ENCODE peak calls at places on chromosome 3, in five cellular contexts. One of them, this sample, is unnamed.

GRCh38 chr3:14460342-14461005 is 58.1 kb downstream of the SLC6A6 start:
- DNase-seq in ureter: peak
- DNase-seq in sciatic nerve: peak
- DNase-seq in amygdala: peak
- DNase-seq in activated effector memory CD4-positive, alpha-beta T cell treated with Interleukin-2 at 50 U/mL for 16 hours: no peak
- DNase-seq in this sample: no peak

GRCh38 chr3:38168151-38168987 is 3.0 kb downstream of the OXSR1 start:
- DNase-seq in activated effector memory CD4-positive, alpha-beta T cell treated with Interleukin-2 at 50 U/mL for 16 hours: no peak
- DNase-seq in ureter: no peak
- DNase-seq in amygdala: no peak
- DNase-seq in sciatic nerve: no peak
- DNase-seq in this sample: no peak

GRCh38 chr3:128975276-128975675 is 18.6 kb downstream of the CFAP92 start:
- DNase-seq in amygdala: no peak
- DNase-seq in ureter: no peak
- DNase-seq in sciatic nerve: no peak
- DNase-seq in activated effector memory CD4-positive, alpha-beta T cell treated with Interleukin-2 at 50 U/mL for 16 hours: no peak
- DNase-seq in this sample: no peak

GRCh38 chr3:42778644-42779043 is 5.6 kb upstream of the CCDC13 start:
- DNase-seq in ureter: no peak
- DNase-seq in activated effector memory CD4-positive, alpha-beta T cell treated with Interleukin-2 at 50 U/mL for 16 hours: no peak
- DNase-seq in sciatic nerve: no peak
- DNase-seq in amygdala: no peak
- DNase-seq in this sample: no peak

GRCh38 chr3:182238141-182238540 is 526.4 kb downstream of the SOX2 start:
- DNase-seq in ureter: no peak
- DNase-seq in activated effector memory CD4-positive, alpha-beta T cell treated with Interleukin-2 at 50 U/mL for 16 hours: no peak
- DNase-seq in amygdala: peak
- DNase-seq in sciatic nerve: peak
- DNase-seq in this sample: no peak

GRCh38 chr3:40465111-40465407 is 7.9 kb downstream of the RPL14 start:
- DNase-seq in sciatic nerve: no peak
- DNase-seq in activated effector memory CD4-positive, alpha-beta T cell treated with Interleukin-2 at 50 U/mL for 16 hours: no peak
- DNase-seq in ureter: no peak
- DNase-seq in amygdala: no peak
- DNase-seq in this sample: no peak

GRCh38 chr3:31180274-31180673 is 285.8 kb upstream of the GADL1 start:
- DNase-seq in activated effector memory CD4-positive, alpha-beta T cell treated with Interleukin-2 at 50 U/mL for 16 hours: no peak
- DNase-seq in ureter: no peak
- DNase-seq in amygdala: no peak
- DNase-seq in sciatic nerve: no peak
- DNase-seq in this sample: no peak

GRCh38 chr3:119664850-119665379 is 4.5 kb upstream of the POPDC2 start:
- DNase-seq in sciatic nerve: no peak
- DNase-seq in ureter: no peak
- DNase-seq in amygdala: no peak
- DNase-seq in activated effector memory CD4-positive, alpha-beta T cell treated with Interleukin-2 at 50 U/mL for 16 hours: no peak
- DNase-seq in this sample: no peak

GRCh38 chr3:51434746-51435323 is 43.8 kb downstream of the RBM15B start:
- DNase-seq in activated effector memory CD4-positive, alpha-beta T cell treated with Interleukin-2 at 50 U/mL for 16 hours: peak
- DNase-seq in amygdala: no peak
- DNase-seq in ureter: no peak
- DNase-seq in sciatic nerve: no peak
- DNase-seq in this sample: no peak

GRCh38 chr3:151107177-151107576 is 21.7 kb downstream of the MED12L start:
- DNase-seq in sciatic nerve: no peak
- DNase-seq in activated effector memory CD4-positive, alpha-beta T cell treated with Interleukin-2 at 50 U/mL for 16 hours: no peak
- DNase-seq in amygdala: no peak
- DNase-seq in ureter: no peak
- DNase-seq in this sample: no peak

GRCh38 chr3:10941972-10942371 is 50.6 kb upstream of the SLC6A1 start:
- DNase-seq in ureter: no peak
- DNase-seq in amygdala: no peak
- DNase-seq in sciatic nerve: no peak
- DNase-seq in activated effector memory CD4-positive, alpha-beta T cell treated with Interleukin-2 at 50 U/mL for 16 hours: no peak
- DNase-seq in this sample: no peak

GRCh38 chr3:34703058-34703457 is 904.6 kb downstream of the PDCD6IP start:
- DNase-seq in activated effector memory CD4-positive, alpha-beta T cell treated with Interleukin-2 at 50 U/mL for 16 hours: no peak
- DNase-seq in sciatic nerve: no peak
- DNase-seq in ureter: no peak
- DNase-seq in amygdala: no peak
- DNase-seq in this sample: no peak

GRCh38 chr3:42814914-42815507 is 5.8 kb downstream of the ACKR2 start:
- DNase-seq in activated effector memory CD4-positive, alpha-beta T cell treated with Interleukin-2 at 50 U/mL for 16 hours: no peak
- DNase-seq in ureter: no peak
- DNase-seq in amygdala: no peak
- DNase-seq in sciatic nerve: no peak
- DNase-seq in this sample: no peak

GRCh38 chr3:178097576-178097975 is 438.7 kb upstream of the KCNMB2 start:
- DNase-seq in sciatic nerve: no peak
- DNase-seq in amygdala: no peak
- DNase-seq in activated effector memory CD4-positive, alpha-beta T cell treated with Interleukin-2 at 50 U/mL for 16 hours: no peak
- DNase-seq in ureter: peak
- DNase-seq in this sample: no peak

GRCh38 chr3:9770276-9770812 is 597 bp upstream of the CAMK1 start:
- DNase-seq in amygdala: peak
- DNase-seq in sciatic nerve: peak
- DNase-seq in activated effector memory CD4-positive, alpha-beta T cell treated with Interleukin-2 at 50 U/mL for 16 hours: no peak
- DNase-seq in ureter: peak
- DNase-seq in this sample: no peak

GRCh38 chr3:63948995-63949394 is 36.8 kb upstream of the SCAANT1 start:
- DNase-seq in amygdala: no peak
- DNase-seq in ureter: no peak
- DNase-seq in activated effector memory CD4-positive, alpha-beta T cell treated with Interleukin-2 at 50 U/mL for 16 hours: no peak
- DNase-seq in sciatic nerve: no peak
- DNase-seq in this sample: no peak